ENCODE peak calls at places on chromosomes 1 and 21, in eight cellular contexts. One of them, this sample, is unnamed.

GRCh38 chr21:30990514-30991304 is 47.6 kb downstream of the KRTAP19-8 start:
- DNase-seq in Right ventricle myocardium superior: no peak
- DNase-seq in activated CD4-positive, alpha-beta T cell treated with anti-CD3 and anti-CD28 coated beads, Interleukin-2, amount 50 U/mL, for 1 hour: no peak
- DNase-seq in pons: no peak
- DNase-seq in type B pancreatic cell: no peak
- DNase-seq in adrenal gland: no peak
- DNase-seq in naive thymus-derived CD8-positive, alpha-beta T cell: no peak
- DNase-seq in stimulated activated CD4-positive, alpha-beta T cell treated with anti-CD3 and anti-CD28 coated beads, TNF-alpha, amount 100 ng/mL, for 1 hour: no peak
- DNase-seq in this sample: no peak

GRCh38 chr1:2784854-2785630 is 16.5 kb downstream of the TTC34 start:
- DNase-seq in stimulated activated CD4-positive, alpha-beta T cell treated with anti-CD3 and anti-CD28 coated beads, TNF-alpha, amount 100 ng/mL, for 1 hour: no peak
- DNase-seq in Right ventricle myocardium superior: no peak
- DNase-seq in type B pancreatic cell: no peak
- DNase-seq in naive thymus-derived CD8-positive, alpha-beta T cell: no peak
- DNase-seq in activated CD4-positive, alpha-beta T cell treated with anti-CD3 and anti-CD28 coated beads, Interleukin-2, amount 50 U/mL, for 1 hour: no peak
- DNase-seq in adrenal gland: no peak
- DNase-seq in pons: no peak
- DNase-seq in this sample: peak

GRCh38 chr1:203495845-203496244 is 1.9 kb downstream of the OPTC start:
- DNase-seq in naive thymus-derived CD8-positive, alpha-beta T cell: no peak
- DNase-seq in pons: no peak
- DNase-seq in type B pancreatic cell: no peak
- DNase-seq in adrenal gland: no peak
- DNase-seq in stimulated activated CD4-positive, alpha-beta T cell treated with anti-CD3 and anti-CD28 coated beads, TNF-alpha, amount 100 ng/mL, for 1 hour: no peak
- DNase-seq in Right ventricle myocardium superior: no peak
- DNase-seq in activated CD4-positive, alpha-beta T cell treated with anti-CD3 and anti-CD28 coated beads, Interleukin-2, amount 50 U/mL, for 1 hour: no peak
- DNase-seq in this sample: no peak

GRCh38 chr1:42145190-42145716 is 8.0 kb upstream of the GUCA2B start:
- DNase-seq in pons: no peak
- DNase-seq in adrenal gland: no peak
- DNase-seq in activated CD4-positive, alpha-beta T cell treated with anti-CD3 and anti-CD28 coated beads, Interleukin-2, amount 50 U/mL, for 1 hour: no peak
- DNase-seq in stimulated activated CD4-positive, alpha-beta T cell treated with anti-CD3 and anti-CD28 coated beads, TNF-alpha, amount 100 ng/mL, for 1 hour: no peak
- DNase-seq in type B pancreatic cell: peak
- DNase-seq in Right ventricle myocardium superior: no peak
- DNase-seq in naive thymus-derived CD8-positive, alpha-beta T cell: no peak
- DNase-seq in this sample: no peak

GRCh38 chr1:154683820-154684219 is 75.8 kb upstream of the ADAR start:
- DNase-seq in type B pancreatic cell: no peak
- DNase-seq in Right ventricle myocardium superior: no peak
- DNase-seq in stimulated activated CD4-positive, alpha-beta T cell treated with anti-CD3 and anti-CD28 coated beads, TNF-alpha, amount 100 ng/mL, for 1 hour: no peak
- DNase-seq in pons: no peak
- DNase-seq in activated CD4-positive, alpha-beta T cell treated with anti-CD3 and anti-CD28 coated beads, Interleukin-2, amount 50 U/mL, for 1 hour: no peak
- DNase-seq in adrenal gland: no peak
- DNase-seq in naive thymus-derived CD8-positive, alpha-beta T cell: no peak
- DNase-seq in this sample: no peak

GRCh38 chr1:59150537-59151386 is 146.1 kb upstream of the FGGY start:
- DNase-seq in activated CD4-positive, alpha-beta T cell treated with anti-CD3 and anti-CD28 coated beads, Interleukin-2, amount 50 U/mL, for 1 hour: no peak
- DNase-seq in adrenal gland: peak
- DNase-seq in pons: peak
- DNase-seq in naive thymus-derived CD8-positive, alpha-beta T cell: no peak
- DNase-seq in type B pancreatic cell: no peak
- DNase-seq in Right ventricle myocardium superior: peak
- DNase-seq in stimulated activated CD4-positive, alpha-beta T cell treated with anti-CD3 and anti-CD28 coated beads, TNF-alpha, amount 100 ng/mL, for 1 hour: no peak
- DNase-seq in this sample: peak

GRCh38 chr1:26959722-26960624 is at the start of gene KDF1:
- DNase-seq in naive thymus-derived CD8-positive, alpha-beta T cell: peak
- DNase-seq in activated CD4-positive, alpha-beta T cell treated with anti-CD3 and anti-CD28 coated beads, Interleukin-2, amount 50 U/mL, for 1 hour: peak
- DNase-seq in stimulated activated CD4-positive, alpha-beta T cell treated with anti-CD3 and anti-CD28 coated beads, TNF-alpha, amount 100 ng/mL, for 1 hour: peak
- DNase-seq in adrenal gland: no peak
- DNase-seq in pons: no peak
- DNase-seq in type B pancreatic cell: peak
- DNase-seq in Right ventricle myocardium superior: no peak
- DNase-seq in this sample: no peak

GRCh38 chr1:59008599-59009347 is 224.9 kb upstream of the JUN start:
- DNase-seq in pons: no peak
- DNase-seq in type B pancreatic cell: no peak
- DNase-seq in naive thymus-derived CD8-positive, alpha-beta T cell: no peak
- DNase-seq in activated CD4-positive, alpha-beta T cell treated with anti-CD3 and anti-CD28 coated beads, Interleukin-2, amount 50 U/mL, for 1 hour: no peak
- DNase-seq in Right ventricle myocardium superior: no peak
- DNase-seq in adrenal gland: no peak
- DNase-seq in stimulated activated CD4-positive, alpha-beta T cell treated with anti-CD3 and anti-CD28 coated beads, TNF-alpha, amount 100 ng/mL, for 1 hour: no peak
- DNase-seq in this sample: no peak

GRCh38 chr1:216111842-216112241 is 311.4 kb downstream of the USH2A start:
- DNase-seq in pons: no peak
- DNase-seq in Right ventricle myocardium superior: no peak
- DNase-seq in stimulated activated CD4-positive, alpha-beta T cell treated with anti-CD3 and anti-CD28 coated beads, TNF-alpha, amount 100 ng/mL, for 1 hour: no peak
- DNase-seq in adrenal gland: no peak
- DNase-seq in type B pancreatic cell: no peak
- DNase-seq in naive thymus-derived CD8-positive, alpha-beta T cell: no peak
- DNase-seq in activated CD4-positive, alpha-beta T cell treated with anti-CD3 and anti-CD28 coated beads, Interleukin-2, amount 50 U/mL, for 1 hour: no peak
- DNase-seq in this sample: no peak

GRCh38 chr1:104291156-104291555 is 541.5 kb downstream of the AMY1C start:
- DNase-seq in adrenal gland: no peak
- DNase-seq in Right ventricle myocardium superior: no peak
- DNase-seq in activated CD4-positive, alpha-beta T cell treated with anti-CD3 and anti-CD28 coated beads, Interleukin-2, amount 50 U/mL, for 1 hour: no peak
- DNase-seq in type B pancreatic cell: no peak
- DNase-seq in naive thymus-derived CD8-positive, alpha-beta T cell: no peak
- DNase-seq in stimulated activated CD4-positive, alpha-beta T cell treated with anti-CD3 and anti-CD28 coated beads, TNF-alpha, amount 100 ng/mL, for 1 hour: no peak
- DNase-seq in pons: no peak
- DNase-seq in this sample: no peak

GRCh38 chr1:24896596-24897262 is 33.3 kb downstream of the RUNX3 start:
- DNase-seq in type B pancreatic cell: peak
- DNase-seq in pons: no peak
- DNase-seq in stimulated activated CD4-positive, alpha-beta T cell treated with anti-CD3 and anti-CD28 coated beads, TNF-alpha, amount 100 ng/mL, for 1 hour: no peak
- DNase-seq in Right ventricle myocardium superior: no peak
- DNase-seq in adrenal gland: no peak
- DNase-seq in activated CD4-positive, alpha-beta T cell treated with anti-CD3 and anti-CD28 coated beads, Interleukin-2, amount 50 U/mL, for 1 hour: no peak
- DNase-seq in naive thymus-derived CD8-positive, alpha-beta T cell: no peak
- DNase-seq in this sample: peak

GRCh38 chr1:223041481-223041880 is 101.6 kb downstream of the TLR5 start:
- DNase-seq in stimulated activated CD4-positive, alpha-beta T cell treated with anti-CD3 and anti-CD28 coated beads, TNF-alpha, amount 100 ng/mL, for 1 hour: no peak
- DNase-seq in pons: no peak
- DNase-seq in naive thymus-derived CD8-positive, alpha-beta T cell: no peak
- DNase-seq in type B pancreatic cell: no peak
- DNase-seq in activated CD4-positive, alpha-beta T cell treated with anti-CD3 and anti-CD28 coated beads, Interleukin-2, amount 50 U/mL, for 1 hour: no peak
- DNase-seq in Right ventricle myocardium superior: no peak
- DNase-seq in adrenal gland: no peak
- DNase-seq in this sample: no peak

GRCh38 chr1:3573499-3573898 is 37.8 kb downstream of the MEGF6 start:
- DNase-seq in adrenal gland: no peak
- DNase-seq in stimulated activated CD4-positive, alpha-beta T cell treated with anti-CD3 and anti-CD28 coated beads, TNF-alpha, amount 100 ng/mL, for 1 hour: no peak
- DNase-seq in activated CD4-positive, alpha-beta T cell treated with anti-CD3 and anti-CD28 coated beads, Interleukin-2, amount 50 U/mL, for 1 hour: no peak
- DNase-seq in pons: no peak
- DNase-seq in type B pancreatic cell: no peak
- DNase-seq in Right ventricle myocardium superior: no peak
- DNase-seq in naive thymus-derived CD8-positive, alpha-beta T cell: no peak
- DNase-seq in this sample: no peak

GRCh38 chr1:24899581-24900485 is 30.2 kb downstream of the RUNX3 start:
- DNase-seq in naive thymus-derived CD8-positive, alpha-beta T cell: no peak
- DNase-seq in Right ventricle myocardium superior: no peak
- DNase-seq in stimulated activated CD4-positive, alpha-beta T cell treated with anti-CD3 and anti-CD28 coated beads, TNF-alpha, amount 100 ng/mL, for 1 hour: no peak
- DNase-seq in pons: no peak
- DNase-seq in adrenal gland: no peak
- DNase-seq in type B pancreatic cell: peak
- DNase-seq in activated CD4-positive, alpha-beta T cell treated with anti-CD3 and anti-CD28 coated beads, Interleukin-2, amount 50 U/mL, for 1 hour: no peak
- DNase-seq in this sample: peak

GRCh38 chr1:67771776-67772175 is 61.5 kb downstream of the GNG12 start:
- DNase-seq in naive thymus-derived CD8-positive, alpha-beta T cell: no peak
- DNase-seq in stimulated activated CD4-positive, alpha-beta T cell treated with anti-CD3 and anti-CD28 coated beads, TNF-alpha, amount 100 ng/mL, for 1 hour: no peak
- DNase-seq in activated CD4-positive, alpha-beta T cell treated with anti-CD3 and anti-CD28 coated beads, Interleukin-2, amount 50 U/mL, for 1 hour: no peak
- DNase-seq in adrenal gland: no peak
- DNase-seq in pons: no peak
- DNase-seq in type B pancreatic cell: no peak
- DNase-seq in Right ventricle myocardium superior: no peak
- DNase-seq in this sample: no peak

GRCh38 chr1:119276558-119276957 is 92.0 kb upstream of the HAO2 start:
- DNase-seq in Right ventricle myocardium superior: no peak
- DNase-seq in activated CD4-positive, alpha-beta T cell treated with anti-CD3 and anti-CD28 coated beads, Interleukin-2, amount 50 U/mL, for 1 hour: no peak
- DNase-seq in type B pancreatic cell: no peak
- DNase-seq in pons: no peak
- DNase-seq in naive thymus-derived CD8-positive, alpha-beta T cell: no peak
- DNase-seq in stimulated activated CD4-positive, alpha-beta T cell treated with anti-CD3 and anti-CD28 coated beads, TNF-alpha, amount 100 ng/mL, for 1 hour: no peak
- DNase-seq in adrenal gland: no peak
- DNase-seq in this sample: no peak

GRCh38 chr21:34671891-34672290 is 3.1 kb downstream of the CLIC6 start:
- DNase-seq in pons: no peak
- DNase-seq in Right ventricle myocardium superior: no peak
- DNase-seq in adrenal gland: no peak
- DNase-seq in activated CD4-positive, alpha-beta T cell treated with anti-CD3 and anti-CD28 coated beads, Interleukin-2, amount 50 U/mL, for 1 hour: no peak
- DNase-seq in stimulated activated CD4-positive, alpha-beta T cell treated with anti-CD3 and anti-CD28 coated beads, TNF-alpha, amount 100 ng/mL, for 1 hour: no peak
- DNase-seq in type B pancreatic cell: no peak
- DNase-seq in naive thymus-derived CD8-positive, alpha-beta T cell: no peak
- DNase-seq in this sample: no peak

GRCh38 chr1:203524824-203525223 is 30.9 kb downstream of the OPTC start:
- DNase-seq in naive thymus-derived CD8-positive, alpha-beta T cell: no peak
- DNase-seq in type B pancreatic cell: no peak
- DNase-seq in pons: no peak
- DNase-seq in activated CD4-positive, alpha-beta T cell treated with anti-CD3 and anti-CD28 coated beads, Interleukin-2, amount 50 U/mL, for 1 hour: no peak
- DNase-seq in Right ventricle myocardium superior: no peak
- DNase-seq in stimulated activated CD4-positive, alpha-beta T cell treated with anti-CD3 and anti-CD28 coated beads, TNF-alpha, amount 100 ng/mL, for 1 hour: no peak
- DNase-seq in adrenal gland: no peak
- DNase-seq in this sample: no peak

GRCh38 chr1:77282866-77283539 is 1.2 kb downstream of the AK5 start:
- DNase-seq in Right ventricle myocardium superior: no peak
- DNase-seq in naive thymus-derived CD8-positive, alpha-beta T cell: no peak
- DNase-seq in stimulated activated CD4-positive, alpha-beta T cell treated with anti-CD3 and anti-CD28 coated beads, TNF-alpha, amount 100 ng/mL, for 1 hour: peak
- DNase-seq in activated CD4-positive, alpha-beta T cell treated with anti-CD3 and anti-CD28 coated beads, Interleukin-2, amount 50 U/mL, for 1 hour: peak
- DNase-seq in adrenal gland: no peak
- DNase-seq in type B pancreatic cell: no peak
- DNase-seq in pons: peak
- DNase-seq in this sample: no peak

GRCh38 chr1:203584040-203584439 is 42.6 kb upstream of the ATP2B4 start:
- DNase-seq in Right ventricle myocardium superior: no peak
- DNase-seq in naive thymus-derived CD8-positive, alpha-beta T cell: no peak
- DNase-seq in adrenal gland: no peak
- DNase-seq in stimulated activated CD4-positive, alpha-beta T cell treated with anti-CD3 and anti-CD28 coated beads, TNF-alpha, amount 100 ng/mL, for 1 hour: no peak
- DNase-seq in type B pancreatic cell: no peak
- DNase-seq in pons: no peak
- DNase-seq in activated CD4-positive, alpha-beta T cell treated with anti-CD3 and anti-CD28 coated beads, Interleukin-2, amount 50 U/mL, for 1 hour: no peak
- DNase-seq in this sample: no peak

GRCh38 chr1:230104395-230105244 is 37.6 kb downstream of the GALNT2 start:
- DNase-seq in pons: peak
- DNase-seq in stimulated activated CD4-positive, alpha-beta T cell treated with anti-CD3 and anti-CD28 coated beads, TNF-alpha, amount 100 ng/mL, for 1 hour: peak
- DNase-seq in naive thymus-derived CD8-positive, alpha-beta T cell: peak
- DNase-seq in activated CD4-positive, alpha-beta T cell treated with anti-CD3 and anti-CD28 coated beads, Interleukin-2, amount 50 U/mL, for 1 hour: peak
- DNase-seq in Right ventricle myocardium superior: peak
- DNase-seq in type B pancreatic cell: no peak
- DNase-seq in adrenal gland: peak
- DNase-seq in this sample: peak

GRCh38 chr1:58879464-58879863 is 95.6 kb upstream of the JUN start:
- DNase-seq in activated CD4-positive, alpha-beta T cell treated with anti-CD3 and anti-CD28 coated beads, Interleukin-2, amount 50 U/mL, for 1 hour: no peak
- DNase-seq in stimulated activated CD4-positive, alpha-beta T cell treated with anti-CD3 and anti-CD28 coated beads, TNF-alpha, amount 100 ng/mL, for 1 hour: no peak
- DNase-seq in Right ventricle myocardium superior: no peak
- DNase-seq in naive thymus-derived CD8-positive, alpha-beta T cell: no peak
- DNase-seq in type B pancreatic cell: no peak
- DNase-seq in adrenal gland: no peak
- DNase-seq in pons: no peak
- DNase-seq in this sample: no peak

GRCh38 chr1:89489037-89489729 is 35.4 kb upstream of the LRRC8B start:
- DNase-seq in type B pancreatic cell: no peak
- DNase-seq in naive thymus-derived CD8-positive, alpha-beta T cell: no peak
- DNase-seq in activated CD4-positive, alpha-beta T cell treated with anti-CD3 and anti-CD28 coated beads, Interleukin-2, amount 50 U/mL, for 1 hour: no peak
- DNase-seq in adrenal gland: no peak
- DNase-seq in stimulated activated CD4-positive, alpha-beta T cell treated with anti-CD3 and anti-CD28 coated beads, TNF-alpha, amount 100 ng/mL, for 1 hour: no peak
- DNase-seq in Right ventricle myocardium superior: peak
- DNase-seq in pons: peak
- DNase-seq in this sample: no peak

GRCh38 chr1:32919811-32920733 is 18.9 kb upstream of the TMEM54 start:
- DNase-seq in naive thymus-derived CD8-positive, alpha-beta T cell: no peak
- DNase-seq in stimulated activated CD4-positive, alpha-beta T cell treated with anti-CD3 and anti-CD28 coated beads, TNF-alpha, amount 100 ng/mL, for 1 hour: no peak
- DNase-seq in activated CD4-positive, alpha-beta T cell treated with anti-CD3 and anti-CD28 coated beads, Interleukin-2, amount 50 U/mL, for 1 hour: no peak
- DNase-seq in adrenal gland: no peak
- DNase-seq in type B pancreatic cell: no peak
- DNase-seq in pons: no peak
- DNase-seq in Right ventricle myocardium superior: no peak
- DNase-seq in this sample: no peak

GRCh38 chr1:183877321-183877720 is 72.4 kb downstream of the RGL1 start:
- DNase-seq in adrenal gland: peak
- DNase-seq in activated CD4-positive, alpha-beta T cell treated with anti-CD3 and anti-CD28 coated beads, Interleukin-2, amount 50 U/mL, for 1 hour: no peak
- DNase-seq in Right ventricle myocardium superior: peak
- DNase-seq in stimulated activated CD4-positive, alpha-beta T cell treated with anti-CD3 and anti-CD28 coated beads, TNF-alpha, amount 100 ng/mL, for 1 hour: no peak
- DNase-seq in naive thymus-derived CD8-positive, alpha-beta T cell: no peak
- DNase-seq in pons: peak
- DNase-seq in type B pancreatic cell: no peak
- DNase-seq in this sample: no peak